ENCODE peak calls at places on chromosomes 5 and 9, in nine cellular contexts. G is activated CD4-positive, CD25-positive, alpha-beta regulatory T cell; C is mammary epithelial cell; N is CD8-positive, alpha-beta memory T cell; Q is activated gamma-delta T cell treated with Interleukin-2 at 50 U/mL for 16 hours; I is naive thymus-derived CD8-positive, alpha-beta T cell; L is activated naive CD4-positive, alpha-beta T cell; Z is neural progenitor cell; V is neural crest cell. F is an unnamed sample.

GRCh38 chr5:167232675-167233074 is 1058.8 kb upstream of the WWC1 start:
- DNase-seq in G (no peak), C (no peak), N (no peak), Q (no peak), I (no peak), L (no peak), Z (no peak), V (no peak), F (no peak)

GRCh38 chr5:61397238-61397637 is 65.2 kb downstream of the ZSWIM6 start:
- DNase-seq in G (no peak), C (no peak), N (no peak), Q (no peak), I (no peak), L (no peak), Z (no peak), V (no peak), F (no peak)

GRCh38 chr5:2705861-2706260 is 45.6 kb downstream of the IRX2 start:
- DNase-seq in G (no peak), C (no peak), N (no peak), Q (no peak), I (no peak), L (no peak), Z (no peak), V (no peak), F (no peak)

GRCh38 chr5:95895771-95896170 is 65.9 kb downstream of the ELL2 start:
- DNase-seq in G (no peak), C (no peak), N (no peak), Q (no peak), I (no peak), L (no peak), Z (peak), V (no peak), F (no peak)

GRCh38 chr9:124894741-124895170 is 32.8 kb downstream of the ARPC5L start:
- DNase-seq in G (peak), C (peak), N (peak), Q (peak), I (peak), L (no peak), Z (peak), V (no peak), F (no peak)

GRCh38 chr5:173823721-173824567 is 64.2 kb upstream of the CPEB4 start:
- DNase-seq in G (no peak), C (peak), N (no peak), Q (no peak), I (no peak), L (no peak), Z (peak), V (no peak), F (peak)

GRCh38 chr5:172004824-172005237 is 1.6 kb downstream of the FBXW11 start:
- DNase-seq in G (no peak), C (no peak), N (no peak), Q (no peak), I (no peak), L (no peak), Z (no peak), V (no peak), F (no peak)

GRCh38 chr9:93292664-93293328 is 108.9 kb downstream of the WNK2 start:
- DNase-seq in G (no peak), C (no peak), N (no peak), Q (no peak), I (no peak), L (no peak), Z (no peak), V (no peak), F (no peak)

GRCh38 chr9:92716557-92716956 is 46.6 kb upstream of the IPPK start:
- DNase-seq in G (peak), C (peak), N (peak), Q (peak), I (peak), L (peak), Z (peak), V (peak), F (no peak)

GRCh38 chr9:34252670-34253459 is 74.0 kb downstream of the UBAP1 start:
- DNase-seq in G (peak), C (no peak), N (peak), Q (peak), I (peak), L (no peak), Z (peak), V (peak), F (no peak)

GRCh38 chr5:170219615-170220014 is 13.2 kb upstream of the C5orf58 start:
- DNase-seq in G (no peak), C (peak), N (no peak), Q (no peak), I (no peak), L (no peak), Z (no peak), V (no peak), F (peak)

GRCh38 chr9:105842023-105842644 is 147.8 kb downstream of the TMEM38B start:
- DNase-seq in G (no peak), C (peak), N (no peak), Q (no peak), I (no peak), L (no peak), Z (peak), V (peak), F (no peak)